ENCODE peak calls at places on chromosome 14, in six cellular contexts. R, N, P, O, M and Z are unnamed samples.

GRCh38 chr14:70000601-70001000 is 121.4 kb downstream of the SMOC1 start:
- DNase-seq in P (no peak), R (no peak), O (peak), N (peak), M (no peak), Z (no peak)

GRCh38 chr14:77303417-77304156 is 17.1 kb downstream of the POMT2 start:
- DNase-seq in M (no peak), R (no peak), O (peak), P (peak), N (peak), Z (no peak)

GRCh38 chr14:37122288-37122687 is 50.1 kb downstream of the SLC25A21 start:
- DNase-seq in N (peak), M (no peak), P (peak), R (no peak), O (peak), Z (no peak)

GRCh38 chr14:94307410-94307992 is 14.4 kb upstream of the SERPINA10 start:
- DNase-seq in R (no peak), P (peak), M (peak), O (no peak), N (no peak), Z (no peak)

GRCh38 chr14:41749425-41749824 is 142.7 kb downstream of the LRFN5 start:
- DNase-seq in R (no peak), N (no peak), M (no peak), O (peak), P (no peak), Z (no peak)

GRCh38 chr14:76957224-76957881 is 71.2 kb downstream of the IRF2BPL start:
- DNase-seq in R (no peak), P (peak), N (no peak), M (no peak), O (peak), Z (no peak)

GRCh38 chr14:52286659-52287649 is 19.5 kb downstream of the PTGDR start:
- DNase-seq in O (peak), M (peak), P (no peak), R (no peak), N (peak), Z (no peak)

GRCh38 chr14:25516838-25517237 is 466.9 kb upstream of the STXBP6 start:
- DNase-seq in M (peak), P (peak), O (no peak), N (no peak), R (peak), Z (no peak)

GRCh38 chr14:55240526-55241178 is 30.6 kb upstream of the FBXO34 start:
- DNase-seq in N (peak), P (peak), R (peak), M (peak), O (peak), Z (no peak)

GRCh38 chr14:20631821-20632389 is 9.6 kb downstream of the OR6S1 start:
- DNase-seq in P (peak), M (peak), N (peak), O (peak), R (peak), Z (no peak)

GRCh38 chr14:76848879-76849278 is 22.7 kb downstream of the LRRC74A start:
- DNase-seq in O (no peak), N (no peak), M (no peak), P (peak), R (no peak), Z (no peak)

GRCh38 chr14:90061849-90062794 is at the start of gene KCNK13:
- DNase-seq in R (peak), O (peak), N (no peak), M (peak), P (peak), Z (peak)

GRCh38 chr14:76305474-76305826 is 70.5 kb upstream of the ESRRB start:
- DNase-seq in P (no peak), O (no peak), N (no peak), M (peak), R (peak), Z (no peak)

GRCh38 chr14:77140937-77141591 is 527 bp downstream of the ZDHHC22 start:
- DNase-seq in M (peak), O (peak), N (peak), P (peak), R (peak), Z (peak)

GRCh38 chr14:54168489-54168888 is 211.9 kb upstream of the BMP4 start:
- DNase-seq in R (no peak), O (no peak), M (no peak), N (no peak), P (no peak), Z (no peak)

GRCh38 chr14:31207287-31207745 is 277 bp downstream of the HECTD1 start:
- DNase-seq in O (no peak), N (no peak), P (no peak), R (no peak), M (no peak), Z (no peak)
- H2AK5ac ChIP-seq in O (no peak), N (no peak), P (no peak), R (no peak), M (no peak), Z (peak)

GRCh38 chr14:103562385-103563088 is at the start of the genes BAG5 and COA8:
- DNase-seq in O (peak), R (peak), N (peak), M (peak), P (peak), Z (peak)
- H2AK5ac ChIP-seq in O (peak), R (no peak), N (peak), M (no peak), P (no peak), Z (peak)

GRCh38 chr14:99422220-99423010 is 58.2 kb downstream of the SETD3 start:
- DNase-seq in P (no peak), N (no peak), M (no peak), R (no peak), O (no peak), Z (no peak)

GRCh38 chr14:99425272-99425681 is 55.4 kb downstream of the SETD3 start:
- DNase-seq in P (no peak), M (no peak), N (no peak), R (no peak), O (no peak), Z (no peak)

GRCh38 chr14:99423434-99423833 is 57.2 kb downstream of the SETD3 start:
- DNase-seq in R (no peak), N (no peak), O (no peak), P (no peak), M (no peak), Z (no peak)

GRCh38 chr14:99426265-99426664 is 54.4 kb downstream of the SETD3 start:
- DNase-seq in R (no peak), P (no peak), M (no peak), O (no peak), N (no peak), Z (no peak)

DNA sequence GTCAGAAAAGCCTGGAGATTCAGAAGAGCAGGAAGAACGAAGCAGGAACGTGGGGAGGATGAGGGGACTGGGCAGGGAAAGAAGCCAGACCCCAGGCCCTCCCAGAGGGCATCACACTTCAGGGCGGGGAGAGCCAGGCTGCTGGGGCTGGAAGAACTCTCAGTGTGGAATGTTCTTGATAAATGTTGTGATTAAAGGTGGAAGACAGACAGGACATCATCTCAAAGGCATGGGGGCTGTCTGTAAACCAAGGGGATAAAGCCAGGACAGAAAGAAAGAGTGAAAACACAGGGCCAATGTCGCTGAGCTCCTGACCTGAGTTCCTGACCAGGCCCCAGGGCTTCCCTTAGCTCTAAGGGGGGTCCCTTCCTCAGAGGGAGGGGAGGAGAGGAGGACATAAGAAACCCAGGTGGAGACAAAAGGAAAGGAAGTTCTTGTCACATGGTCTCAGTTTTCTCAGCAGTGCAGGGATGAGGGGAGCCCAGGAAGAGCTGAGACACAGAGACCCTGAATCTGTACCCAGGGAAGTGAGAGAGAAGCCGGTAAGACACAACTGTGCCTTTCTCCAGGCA is 56.3 kb downstream of the SETD3 start:
- DNase-seq in M (no peak), N (no peak), R (peak), O (no peak), P (peak), Z (no peak)
- H2AK5ac ChIP-seq in M (peak), N (no peak), R (no peak), O (no peak), P (no peak), Z (no peak)

GRCh38 chr14:103735439-103735814 is 19.8 kb downstream of the ZFYVE21 start:
- DNase-seq in M (no peak), O (no peak), N (no peak), R (no peak), P (no peak), Z (no peak)

GRCh38 chr14:103735022-103735421 is 19.4 kb downstream of the ZFYVE21 start:
- DNase-seq in M (no peak), P (no peak), O (no peak), N (no peak), R (no peak), Z (no peak)

GRCh38 chr14:103737432-103738045 is 21.9 kb downstream of the ZFYVE21 start:
- DNase-seq in O (no peak), N (no peak), M (no peak), P (no peak), R (no peak), Z (no peak)

GRCh38 chr14:103735815-103736545 is 20.4 kb downstream of the ZFYVE21 start:
- DNase-seq in M (no peak), P (no peak), N (no peak), O (no peak), R (no peak), Z (no peak)

DNA sequence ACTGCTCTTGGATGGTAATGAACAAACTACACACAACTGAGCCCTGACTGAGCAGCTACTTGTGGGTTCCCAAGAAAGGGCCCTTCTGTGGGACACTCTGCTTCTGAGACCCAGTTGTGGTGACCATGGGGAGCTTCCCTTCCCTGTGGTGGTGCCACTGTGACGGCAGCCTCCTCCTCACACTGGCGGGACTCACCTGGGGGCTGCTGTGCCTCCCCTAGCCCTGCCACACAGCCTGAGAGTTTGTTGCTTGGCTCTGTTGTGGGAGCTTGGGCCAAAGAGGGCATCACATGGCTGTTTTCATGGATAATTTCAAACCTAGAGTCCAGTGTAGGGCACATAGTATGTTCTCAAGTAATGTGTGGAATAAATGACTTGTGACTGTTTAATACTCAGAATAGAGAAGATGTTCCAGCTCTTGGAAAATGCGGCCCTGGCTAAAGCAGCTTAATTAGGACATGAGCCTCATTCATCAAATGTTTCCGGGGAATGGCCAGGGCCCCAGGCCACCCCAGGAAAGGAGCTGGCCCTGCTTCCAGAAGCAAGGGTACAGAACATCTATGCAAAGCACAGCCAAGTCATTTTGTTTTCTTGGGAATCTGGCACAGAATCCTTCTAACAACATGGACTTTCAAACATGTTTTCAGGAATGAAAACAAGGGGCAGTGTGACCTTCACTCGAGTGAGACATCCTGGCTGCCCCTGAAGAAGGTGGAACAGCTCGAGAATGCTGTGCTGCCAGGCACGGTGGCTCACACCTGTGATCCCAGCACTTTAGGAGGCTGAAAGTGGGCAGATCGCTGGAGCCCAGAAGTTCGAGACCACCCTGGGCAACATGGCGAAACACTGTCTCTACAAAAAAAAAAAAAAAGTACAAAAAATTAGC is 21.2 kb downstream of the ZFYVE21 start:
- DNase-seq in R (no peak), O (no peak), N (no peak), P (no peak), M (no peak), Z (no peak)
- H2AK5ac ChIP-seq in R (no peak), O (no peak), N (no peak), P (no peak), M (no peak), Z (no peak)

DNA sequence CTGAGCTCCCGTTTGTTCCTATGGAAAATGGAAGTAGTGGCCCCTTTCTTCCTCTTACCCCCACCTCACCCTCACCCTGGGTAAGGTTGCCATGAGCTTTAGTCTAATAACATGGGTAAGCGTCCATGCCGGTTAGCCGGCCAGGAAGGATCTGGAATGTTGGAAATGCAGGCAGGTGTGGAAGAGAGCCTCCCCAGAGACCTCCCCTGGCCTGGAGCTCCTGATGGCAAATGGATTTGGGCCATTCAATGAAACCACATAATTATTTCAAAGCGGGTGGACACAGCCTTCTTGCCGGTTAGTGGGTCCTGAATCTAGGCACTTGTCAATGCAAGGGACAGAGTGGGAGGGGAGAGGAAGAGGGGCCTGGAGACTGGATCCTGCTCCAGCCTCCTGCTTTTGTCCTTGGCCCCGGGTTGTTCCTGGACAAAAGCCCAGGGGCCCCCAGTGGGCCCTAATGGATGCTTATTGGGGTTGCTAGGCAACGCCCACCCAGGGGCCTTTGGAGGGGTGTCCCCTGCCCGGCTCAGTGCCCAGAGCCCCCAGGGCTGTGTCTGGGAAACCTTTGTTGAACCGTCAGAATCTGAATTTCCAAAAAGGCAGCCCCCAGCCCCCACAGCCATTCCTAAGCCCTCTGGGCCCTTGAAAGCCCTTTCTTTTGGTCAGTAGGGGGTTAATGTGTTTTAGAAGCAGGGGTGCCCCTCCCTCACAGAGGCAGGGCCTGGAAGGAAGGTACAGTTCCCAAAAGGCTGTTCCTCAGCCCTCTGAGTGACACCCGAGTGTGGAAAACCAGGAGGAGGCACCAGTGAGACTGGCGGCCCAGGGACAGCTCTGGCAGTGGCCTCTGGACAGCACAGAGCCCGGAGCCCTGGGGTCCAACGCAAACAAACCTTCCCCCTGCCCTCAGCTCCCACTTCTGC is 19.0 kb downstream of the HHIPL1 start:
- DNase-seq in R (peak), O (no peak), N (no peak), M (peak), P (peak), Z (no peak)
- H2AK5ac ChIP-seq in R (no peak), O (no peak), N (no peak), M (no peak), P (no peak), Z (peak)

GRCh38 chr14:65392296-65392695 is 20.2 kb upstream of the FUT8 start:
- DNase-seq in M (no peak), N (no peak), O (no peak), R (no peak), P (no peak), Z (no peak)
- H2AK5ac ChIP-seq in M (no peak), N (no peak), O (no peak), R (no peak), P (no peak), Z (no peak)